ENCODE peak calls at places on chromosome 13, in six cellular contexts. U is AG04450, W is body of pancreas, L is GM23338, A is A549, T is transverse colon. K is an unnamed sample.
A peak's percentile ranks its signal among the peaks of the same experiment; 100 is the strongest.

GRCh38 chr13:53612200-53612599 is 583.6 kb downstream of the OLFM4 start:
- DNase-seq in L (no peak), A (no peak), W (no peak), T (no peak), U (no peak), K (no peak)

GRCh38 chr13:113552786-113553540 is 31.6 kb upstream of the TFDP1 start:
- DNase-seq in L (no peak), U (no peak), A (no peak), T (peak; percentile 2), W (no peak), K (no peak)

GRCh38 chr13:32403108-32403507 is 24.8 kb downstream of the N4BP2L1 start:
- DNase-seq in U (no peak), A (no peak), T (no peak), W (no peak), L (no peak), K (no peak)

GRCh38 chr13:75754936-75755335 is 118.8 kb downstream of the LMO7 start:
- DNase-seq in U (no peak), W (no peak), T (no peak), L (no peak), A (no peak), K (no peak)

GRCh38 chr13:107516517-107516916 is 698.8 kb downstream of the LIG4 start:
- DNase-seq in A (no peak), L (no peak), T (no peak), W (no peak), U (no peak), K (no peak)

GRCh38 chr13:80341771-80342271 is 895 bp upstream of the SPRY2 start:
- DNase-seq in L (peak; percentile 77), U (no peak), W (peak; percentile 49), T (peak; percentile 54), A (peak; percentile 54), K (no peak)

GRCh38 chr13:86900906-86901305 is 770.3 kb upstream of the SLITRK5 start:
- DNase-seq in U (no peak), A (no peak), W (no peak), T (no peak), L (no peak), K (peak; percentile 24)

GRCh38 chr13:112861876-112862615 is 107.0 kb upstream of the MCF2L start:
- DNase-seq in L (no peak), U (no peak), A (no peak), W (no peak), T (no peak), K (no peak)

GRCh38 chr13:93029536-93029935 is 197.1 kb upstream of the GPC6 start:
- DNase-seq in A (no peak), T (no peak), W (no peak), L (no peak), U (no peak), K (no peak)

GRCh38 chr13:75256922-75257321 is 225.0 kb downstream of the TBC1D4 start:
- DNase-seq in W (no peak), A (no peak), T (no peak), L (no peak), U (no peak), K (peak; percentile 22)

GRCh38 chr13:32745509-32745908 is 159.3 kb downstream of the PDS5B start:
- DNase-seq in W (no peak), L (no peak), U (no peak), T (no peak), A (no peak), K (no peak)

GRCh38 chr13:20093946-20094345 is 66.9 kb downstream of the GJA3 start:
- DNase-seq in U (no peak), W (no peak), A (no peak), L (no peak), T (no peak), K (no peak)

GRCh38 chr13:95246292-95247082 is 54.8 kb downstream of the ABCC4 start:
- DNase-seq in U (no peak), T (no peak), A (no peak), L (no peak), W (no peak), K (peak; percentile 22)

DNA sequence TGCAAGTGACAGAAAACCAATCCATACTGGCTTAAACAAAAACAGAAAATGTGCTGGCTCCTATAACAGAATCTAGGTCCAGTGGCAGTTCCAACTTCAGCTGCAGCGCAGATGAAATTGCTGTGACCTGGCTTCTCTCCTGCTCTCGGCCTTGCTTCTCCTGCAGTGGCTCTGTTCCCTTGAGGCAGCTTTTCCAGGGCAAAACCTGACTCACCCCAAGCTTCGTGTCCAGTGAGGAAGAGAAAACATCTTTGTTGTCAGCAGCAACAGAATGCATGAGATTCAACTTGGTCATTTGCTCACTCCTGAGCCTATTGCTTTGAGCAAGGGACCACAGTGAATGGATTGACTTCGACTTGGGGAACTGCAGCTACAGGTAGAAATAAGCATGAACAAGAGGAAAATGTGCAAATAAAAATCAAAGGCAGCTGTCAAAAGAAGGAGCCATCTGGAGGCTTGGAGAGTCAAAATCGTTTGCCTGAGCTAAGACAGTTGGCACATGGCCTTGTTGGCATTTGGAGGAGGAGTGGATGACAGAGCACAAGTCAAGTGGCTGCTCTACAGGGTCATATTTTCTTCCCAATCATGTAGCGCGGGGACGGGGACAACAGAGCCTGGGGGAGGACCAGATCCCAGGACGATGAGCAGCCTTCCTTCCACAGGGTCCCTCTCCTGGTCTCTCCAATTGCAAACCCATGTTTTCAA is 523.4 kb downstream of the FGF9 start:
- DNase-seq in W (no peak), A (no peak), U (no peak), T (no peak), L (no peak), K (no peak)
- H3K27ac ChIP-seq in W (no peak overlapping the region), A (no peak overlapping the region), U (no peak overlapping the region), T (no peak overlapping the region), L (no peak overlapping the region), K (no peak overlapping the region)

GRCh38 chr13:77019756-77020155 is 7.2 kb downstream of the FBXL3 start:
- DNase-seq in A (no peak), T (no peak), U (no peak), W (no peak), L (no peak), K (no peak)
- TF ChIP-seq CTCF in A (no peak), T (no peak), U (no peak), W (no peak), L (no peak), K (no peak)

GRCh38 chr13:104979281-104979680 is 1556.2 kb downstream of the EFNB2 start:
- DNase-seq in W (no peak), U (no peak), A (no peak), L (no peak), T (no peak), K (no peak)

GRCh38 chr13:104980571-104980970 is 1554.9 kb downstream of the EFNB2 start:
- DNase-seq in T (no peak), A (no peak), U (no peak), W (no peak), L (no peak), K (no peak)

GRCh38 chr13:104987621-104988020 is 1547.8 kb downstream of the EFNB2 start:
- DNase-seq in L (no peak), U (no peak), A (no peak), W (no peak), T (no peak), K (no peak)

GRCh38 chr13:104984296-104984818 is 1551.1 kb downstream of the EFNB2 start:
- DNase-seq in U (no peak), W (no peak), A (no peak), T (no peak), L (no peak), K (no peak)
- H3K27ac ChIP-seq in U (no peak overlapping the region), W (no peak overlapping the region), A (no peak overlapping the region), T (no peak overlapping the region), L (no peak overlapping the region), K (no peak overlapping the region)

GRCh38 chr13:28718538-28719226 is at the start of gene SLC46A3:
- DNase-seq in L (peak; percentile 96), U (peak; percentile 96), W (peak; percentile 98), T (peak; percentile 99), A (peak; percentile 95), K (peak; percentile 98)
- TF ChIP-seq CTCF in L (no peak), U (peak; percentile 21), W (no peak), T (no peak), A (no peak), K (peak; percentile 13)

DNA sequence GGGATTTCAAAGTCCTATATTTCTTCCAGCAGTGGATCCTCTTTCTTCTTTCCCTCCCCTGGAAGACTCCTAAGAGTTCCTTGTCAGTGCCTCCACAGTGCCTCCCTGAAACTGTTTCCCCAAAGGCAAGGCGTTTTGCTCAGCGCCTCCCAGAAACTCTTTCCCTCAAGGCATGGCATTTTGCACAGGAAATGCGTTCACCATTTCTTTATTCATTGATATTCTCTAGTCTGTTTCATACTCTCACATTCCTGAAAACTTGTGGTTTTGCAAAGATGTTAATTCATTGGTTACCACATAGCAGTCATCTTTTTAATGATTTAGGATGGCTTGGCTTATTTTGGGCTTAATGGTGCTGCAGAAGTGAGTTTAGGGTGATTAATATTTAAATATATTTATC is 177.3 kb upstream of the SLC10A2 start:
- DNase-seq in L (no peak), T (no peak), W (no peak), A (no peak), U (no peak), K (no peak)
- H3K27ac ChIP-seq in L (no peak overlapping the region), T (no peak overlapping the region), W (no peak overlapping the region), A (no peak overlapping the region), U (no peak overlapping the region), K (no peak overlapping the region)

GRCh38 chr13:71285700-71286099 is 581.3 kb downstream of the DACH1 start:
- DNase-seq in U (no peak), W (no peak), A (no peak), T (no peak), L (peak; percentile 6), K (no peak)
- TF ChIP-seq CTCF in U (no peak), W (no peak), A (no peak), T (no peak), L (peak; percentile 56), K (no peak)

GRCh38 chr13:49315036-49315565 is 67.4 kb downstream of the CDADC1 start:
- DNase-seq in T (no peak), W (no peak), U (no peak), L (no peak), A (no peak), K (no peak)

GRCh38 chr13:49310251-49310650 is 62.5 kb downstream of the CDADC1 start:
- DNase-seq in T (no peak), L (no peak), W (no peak), A (no peak), U (no peak), K (no peak)

GRCh38 chr13:49311816-49312215 is 64.1 kb downstream of the CDADC1 start:
- DNase-seq in L (no peak), T (no peak), U (no peak), A (no peak), W (no peak), K (no peak)

GRCh38 chr13:49315756-49316481 is 68.2 kb downstream of the CDADC1 start:
- DNase-seq in T (no peak), W (no peak), L (no peak), A (no peak), U (no peak), K (no peak)

GRCh38 chr13:49314344-49314882 is 66.7 kb downstream of the CDADC1 start:
- DNase-seq in L (no peak), U (no peak), W (no peak), A (no peak), T (no peak), K (no peak)
- H3K27ac ChIP-seq in L (no peak overlapping the region), U (peak overlapping the region; percentile 98), W (no peak overlapping the region), A (peak overlapping the region; percentile 63), T (peak overlapping the region; percentile 70), K (peak overlapping the region; percentile 52)

K was measured in RWPE1.